ENCODE peak calls at places on chromosomes 2 and 18, in ten cellular contexts. U is CD8-positive, alpha-beta T cell; A is pancreas; W is naive thymus-derived CD4-positive, alpha-beta T cell; R is aorta; G is heart left ventricle; B is psoas muscle; L is body of pancreas; O is CD4-positive, CD25-positive, alpha-beta regulatory T cell; S is RWPE2. M is an unnamed sample.

GRCh38 chr18:9215221-9215933 is 78.8 kb downstream of the ANKRD12 start:
- ATAC-seq in U (no peak), A (no peak), W (no peak), R (no peak), G (no peak), B (peak; percentile 19), L (no peak), O (no peak), S (no peak), M (no peak)

GRCh38 chr18:77056399-77057015 is 76.1 kb downstream of the MBP start:
- ATAC-seq in U (no peak), A (peak; percentile 11), W (no peak), R (peak; percentile 2), G (peak; percentile 40), B (no peak), L (no peak), O (no peak), S (no peak), M (peak; percentile 46)

GRCh38 chr2:85672486-85672885 is 4.5 kb upstream of the SFTPB start:
- ATAC-seq in U (no peak), A (no peak), W (no peak), R (no peak), G (no peak), B (no peak), L (no peak), O (no peak), S (no peak), M (no peak)

GRCh38 chr2:11004206-11004605 is 92.5 kb downstream of the KCNF1 start:
- ATAC-seq in U (no peak), A (no peak), W (no peak), R (no peak), G (no peak), B (no peak), L (no peak), O (no peak), S (peak; percentile 90), M (no peak)

GRCh38 chr2:158006961-158007664 is 94.6 kb upstream of the UPP2 start:
- ATAC-seq in U (peak; percentile 40), A (peak; percentile 84), W (peak; percentile 55), R (no peak), G (no peak), B (no peak), L (peak; percentile 77), O (peak; percentile 50), S (no peak), M (no peak)

GRCh38 chr2:58428553-58429284 is 187.6 kb upstream of the FANCL start:
- ATAC-seq in U (no peak), A (peak; percentile 79), W (no peak), R (peak; percentile 51), G (peak; percentile 41), B (peak; percentile 30), L (peak; percentile 50), O (no peak), S (peak; percentile 37), M (no peak)

GRCh38 chr2:112821682-112822081 is 14.9 kb downstream of the IL1B start:
- ATAC-seq in U (peak; percentile 26), A (no peak), W (peak; percentile 26), R (peak; percentile 52), G (no peak), B (no peak), L (no peak), O (no peak), S (no peak), M (no peak)

GRCh38 chr18:38576915-38577314 is 1011.3 kb upstream of the CELF4 start:
- ATAC-seq in U (peak; percentile 79), A (no peak), W (peak; percentile 63), R (no peak), G (no peak), B (no peak), L (no peak), O (peak; percentile 65), S (no peak), M (no peak)

GRCh38 chr2:26196683-26197418 is 24.0 kb downstream of the GAREM2 start:
- ATAC-seq in U (no peak), A (no peak), W (peak; percentile 38), R (no peak), G (peak; percentile 26), B (no peak), L (no peak), O (no peak), S (no peak), M (no peak)

GRCh38 chr2:212752730-212753351 is 214.2 kb upstream of the ERBB4 start:
- ATAC-seq in U (no peak), A (no peak), W (no peak), R (no peak), G (no peak), B (no peak), L (no peak), O (no peak), S (no peak), M (no peak)

GRCh38 chr2:70557171-70557838 is 3.7 kb upstream of the TGFA start:
- ATAC-seq in U (no peak), A (peak; percentile 54), W (no peak), R (no peak), G (no peak), B (no peak), L (peak; percentile 39), O (no peak), S (no peak), M (no peak)

GRCh38 chr2:241248897-241249296 is 60.4 kb downstream of the ANO7 start:
- ATAC-seq in U (no peak), A (no peak), W (no peak), R (no peak), G (peak; percentile 42), B (peak; percentile 92), L (no peak), O (no peak), S (no peak), M (no peak)
- H3K36me3 ChIP-seq in U (peaks cover 57% of the 10 kb centered on the region), A (peaks cover 99% of the 10 kb centered on the region), W (peaks cover 31% of the 10 kb centered on the region), R (peaks cover 5% of the 10 kb centered on the region), G (peaks cover 100% of the 10 kb centered on the region), B (peaks cover 100% of the 10 kb centered on the region), L (peaks cover 92% of the 10 kb centered on the region), O (peaks cover 92% of the 10 kb centered on the region), S (peaks cover 100% of the 10 kb centered on the region), M (no peaks in the 10 kb centered on the region)

DNA sequence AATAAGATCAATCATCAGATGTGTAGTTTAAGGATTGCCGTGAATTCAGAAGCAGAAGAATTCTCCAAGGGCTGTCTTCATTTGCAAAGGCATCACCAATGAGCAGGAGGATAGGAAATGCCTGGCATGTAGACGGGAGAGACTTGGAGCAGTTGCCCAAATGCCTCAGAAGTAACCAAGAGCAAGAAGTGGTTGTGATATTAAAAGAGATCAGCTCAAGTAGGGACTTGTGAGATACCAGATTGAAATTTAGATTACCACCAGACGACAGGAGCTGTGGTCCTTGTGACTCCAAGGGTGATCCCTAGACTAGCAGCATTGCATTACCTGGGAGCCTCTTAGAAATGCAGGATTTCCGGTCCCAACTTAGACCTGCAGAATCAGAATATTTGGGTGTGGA is 228.6 kb upstream of the EPAS1 start:
- ATAC-seq in U (no peak), A (no peak), W (no peak), R (no peak), G (no peak), B (no peak), L (no peak), O (no peak), S (no peak), M (no peak)
- H3K27ac ChIP-seq in U (no peak overlapping the region), A (no peak overlapping the region), W (no peak overlapping the region), R (no peak overlapping the region), G (peak overlapping the region; percentile 41), B (peak overlapping the region; percentile 37), L (no peak overlapping the region), O (no peak overlapping the region), S (peak overlapping the region; percentile 91), M (no peak overlapping the region)

GRCh38 chr2:84424152-84424551 is 34.9 kb downstream of the SUCLG1 start:
- ATAC-seq in U (no peak), A (no peak), W (no peak), R (no peak), G (no peak), B (no peak), L (no peak), O (no peak), S (no peak), M (no peak)

GRCh38 chr2:84421791-84422190 is 37.3 kb downstream of the SUCLG1 start:
- ATAC-seq in U (no peak), A (no peak), W (no peak), R (no peak), G (peak; percentile 77), B (peak; percentile 17), L (no peak), O (no peak), S (no peak), M (no peak)

GRCh38 chr2:84429328-84429727 is 29.8 kb downstream of the SUCLG1 start:
- ATAC-seq in U (no peak), A (no peak), W (no peak), R (no peak), G (peak; percentile 65), B (no peak), L (no peak), O (no peak), S (no peak), M (no peak)

GRCh38 chr2:84427235-84428138 is 31.6 kb downstream of the SUCLG1 start:
- ATAC-seq in U (no peak), A (no peak), W (no peak), R (no peak), G (no peak), B (no peak), L (no peak), O (no peak), S (no peak), M (no peak)
- H3K36me3 ChIP-seq in U (peaks cover 41% of the 10 kb centered on the region), A (peaks cover 56% of the 10 kb centered on the region), W (peaks cover 15% of the 10 kb centered on the region), R (peaks cover 5% of the 10 kb centered on the region), G (peaks cover 84% of the 10 kb centered on the region), B (peaks cover 99% of the 10 kb centered on the region), L (peaks cover 16% of the 10 kb centered on the region), O (peaks cover 71% of the 10 kb centered on the region), S (peaks cover 58% of the 10 kb centered on the region), M (peaks cover 3% of the 10 kb centered on the region)

GRCh38 chr2:55358451-55358850 is 61.2 kb downstream of the CCDC88A start:
- ATAC-seq in U (no peak), A (no peak), W (no peak), R (no peak), G (no peak), B (no peak), L (no peak), O (no peak), S (no peak), M (no peak)
- H3K27ac ChIP-seq in U (no peak overlapping the region), A (no peak overlapping the region), W (no peak overlapping the region), R (no peak overlapping the region), G (no peak overlapping the region), B (no peak overlapping the region), L (no peak overlapping the region), O (no peak overlapping the region), S (no peak overlapping the region), M (no peak overlapping the region)

GRCh38 chr18:2587788-2588187 is 16.4 kb downstream of the NDC80 start:
- ATAC-seq in U (no peak), A (no peak), W (no peak), R (no peak), G (no peak), B (no peak), L (no peak), O (no peak), S (no peak), M (no peak)
- H3K36me3 ChIP-seq in U (no peaks in the 10 kb centered on the region), A (no peaks in the 10 kb centered on the region), W (no peaks in the 10 kb centered on the region), R (no peaks in the 10 kb centered on the region), G (no peaks in the 10 kb centered on the region), B (no peaks in the 10 kb centered on the region), L (no peaks in the 10 kb centered on the region), O (no peaks in the 10 kb centered on the region), S (peaks cover 77% of the 10 kb centered on the region), M (no peaks in the 10 kb centered on the region)

M was measured in gastroesophageal sphincter.